ENCODE peak calls at places on chromosomes 2 and 18, in seven cellular contexts. One of them, this sample, is unnamed. For H3K27me3, the result is how much of the 10 kb centered on the place peaks cover.

GRCh38 chr2:234488913-234489451 is 7.9 kb downstream of the ARL4C start:
- DNase-seq in heart right ventricle: no peak
- DNase-seq in stomach: no peak
- DNase-seq in Karpas-422: no peak
- DNase-seq in PC-9: no peak
- DNase-seq in CD8-positive, alpha-beta memory T cell: peak
- DNase-seq in neuronal stem cell: no peak
- DNase-seq in this sample: no peak

GRCh38 chr2:185522472-185522871 is 216.1 kb upstream of the FSIP2 start:
- DNase-seq in PC-9: no peak
- DNase-seq in CD8-positive, alpha-beta memory T cell: no peak
- DNase-seq in Karpas-422: peak
- DNase-seq in heart right ventricle: no peak
- DNase-seq in neuronal stem cell: no peak
- DNase-seq in stomach: no peak
- DNase-seq in this sample: no peak

GRCh38 chr2:27714851-27715291 is 51.2 kb downstream of the SLC4A1AP start:
- DNase-seq in PC-9: no peak
- DNase-seq in CD8-positive, alpha-beta memory T cell: no peak
- DNase-seq in heart right ventricle: no peak
- DNase-seq in Karpas-422: no peak
- DNase-seq in neuronal stem cell: no peak
- DNase-seq in stomach: no peak
- DNase-seq in this sample: no peak

GRCh38 chr2:196983934-196984333 is 57.4 kb upstream of the PGAP1 start:
- DNase-seq in neuronal stem cell: no peak
- DNase-seq in PC-9: no peak
- DNase-seq in stomach: no peak
- DNase-seq in Karpas-422: no peak
- DNase-seq in heart right ventricle: no peak
- DNase-seq in CD8-positive, alpha-beta memory T cell: no peak
- DNase-seq in this sample: no peak

GRCh38 chr2:45466045-45466444 is 145.0 kb downstream of the SRBD1 start:
- DNase-seq in neuronal stem cell: no peak
- DNase-seq in stomach: no peak
- DNase-seq in Karpas-422: no peak
- DNase-seq in PC-9: no peak
- DNase-seq in heart right ventricle: no peak
- DNase-seq in CD8-positive, alpha-beta memory T cell: no peak
- DNase-seq in this sample: no peak

GRCh38 chr2:71603851-71604708 is 150.7 kb downstream of the DYSF start:
- DNase-seq in CD8-positive, alpha-beta memory T cell: no peak
- DNase-seq in Karpas-422: peak
- DNase-seq in stomach: no peak
- DNase-seq in PC-9: no peak
- DNase-seq in heart right ventricle: no peak
- DNase-seq in neuronal stem cell: no peak
- DNase-seq in this sample: no peak

GRCh38 chr2:236852100-236852976 is 233.4 kb upstream of the COPS8 start:
- DNase-seq in PC-9: no peak
- DNase-seq in CD8-positive, alpha-beta memory T cell: no peak
- DNase-seq in neuronal stem cell: no peak
- DNase-seq in stomach: no peak
- DNase-seq in Karpas-422: no peak
- DNase-seq in heart right ventricle: peak
- DNase-seq in this sample: no peak

GRCh38 chr2:10038716-10039115 is 4.6 kb upstream of the KLF11 start:
- DNase-seq in CD8-positive, alpha-beta memory T cell: no peak
- DNase-seq in PC-9: no peak
- DNase-seq in stomach: no peak
- DNase-seq in heart right ventricle: no peak
- DNase-seq in neuronal stem cell: no peak
- DNase-seq in Karpas-422: no peak
- DNase-seq in this sample: no peak

GRCh38 chr18:9927392-9928063 is 13.7 kb downstream of the VAPA start:
- DNase-seq in stomach: no peak
- DNase-seq in CD8-positive, alpha-beta memory T cell: no peak
- DNase-seq in neuronal stem cell: no peak
- DNase-seq in heart right ventricle: no peak
- DNase-seq in Karpas-422: no peak
- DNase-seq in PC-9: no peak
- DNase-seq in this sample: no peak

GRCh38 chr2:95297088-95297487 is at the start of gene KCNIP3:
- DNase-seq in heart right ventricle: no peak
- DNase-seq in PC-9: no peak
- DNase-seq in neuronal stem cell: no peak
- DNase-seq in CD8-positive, alpha-beta memory T cell: no peak
- DNase-seq in Karpas-422: no peak
- DNase-seq in stomach: peak
- DNase-seq in this sample: no peak

GRCh38 chr18:45164551-45164950 is 450.7 kb upstream of the SLC14A2 start:
- DNase-seq in Karpas-422: no peak
- DNase-seq in CD8-positive, alpha-beta memory T cell: no peak
- DNase-seq in neuronal stem cell: no peak
- DNase-seq in stomach: no peak
- DNase-seq in PC-9: no peak
- DNase-seq in heart right ventricle: no peak
- DNase-seq in this sample: no peak

GRCh38 chr2:147331790-147332419 is 512.9 kb upstream of the ACVR2A start:
- DNase-seq in Karpas-422: peak
- DNase-seq in stomach: peak
- DNase-seq in CD8-positive, alpha-beta memory T cell: no peak
- DNase-seq in PC-9: no peak
- DNase-seq in heart right ventricle: no peak
- DNase-seq in neuronal stem cell: peak
- DNase-seq in this sample: no peak

GRCh38 chr18:74734013-74734444 is 136.4 kb downstream of the ZNF407 start:
- DNase-seq in CD8-positive, alpha-beta memory T cell: no peak
- DNase-seq in PC-9: no peak
- DNase-seq in heart right ventricle: no peak
- DNase-seq in neuronal stem cell: no peak
- DNase-seq in Karpas-422: no peak
- DNase-seq in stomach: no peak
- DNase-seq in this sample: no peak

GRCh38 chr2:65788556-65788955 is 356.2 kb upstream of the SPRED2 start:
- DNase-seq in stomach: no peak
- DNase-seq in heart right ventricle: no peak
- DNase-seq in neuronal stem cell: no peak
- DNase-seq in Karpas-422: no peak
- DNase-seq in PC-9: no peak
- DNase-seq in CD8-positive, alpha-beta memory T cell: no peak
- DNase-seq in this sample: no peak

GRCh38 chr2:14051401-14051800 is 581.1 kb upstream of the LRATD1 start:
- DNase-seq in stomach: no peak
- DNase-seq in Karpas-422: no peak
- DNase-seq in neuronal stem cell: no peak
- DNase-seq in CD8-positive, alpha-beta memory T cell: no peak
- DNase-seq in PC-9: no peak
- DNase-seq in heart right ventricle: no peak
- DNase-seq in this sample: no peak

GRCh38 chr2:160087854-160088745 is 25.7 kb upstream of the PLA2R1 start:
- DNase-seq in CD8-positive, alpha-beta memory T cell: no peak
- DNase-seq in neuronal stem cell: no peak
- DNase-seq in PC-9: no peak
- DNase-seq in heart right ventricle: no peak
- DNase-seq in Karpas-422: peak
- DNase-seq in stomach: no peak
- DNase-seq in this sample: no peak

GRCh38 chr2:224136394-224136793 is 97.3 kb upstream of the SERPINE2 start:
- DNase-seq in neuronal stem cell: no peak
- DNase-seq in CD8-positive, alpha-beta memory T cell: no peak
- DNase-seq in Karpas-422: no peak
- DNase-seq in stomach: no peak
- DNase-seq in heart right ventricle: no peak
- DNase-seq in PC-9: no peak
- DNase-seq in this sample: no peak

DNA sequence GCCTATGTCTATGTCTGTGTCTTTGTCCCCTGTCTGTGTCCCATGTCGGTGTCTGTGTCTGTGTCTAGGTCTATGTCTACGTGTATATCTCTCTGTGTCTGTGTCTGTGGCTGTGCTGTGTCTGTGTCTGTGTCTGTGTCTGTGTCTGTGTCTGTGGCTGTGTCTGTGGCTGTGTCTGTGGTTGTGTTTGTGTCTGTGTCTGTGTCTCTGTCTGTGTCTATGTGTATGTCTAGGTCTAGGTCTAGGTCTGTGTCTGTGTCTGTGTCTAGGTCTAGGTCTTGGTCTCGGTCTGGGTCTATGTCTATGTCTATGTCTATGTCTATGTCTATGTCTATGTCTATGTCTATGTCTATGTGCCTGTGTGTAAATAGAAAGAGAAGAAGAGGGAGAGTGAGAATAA is 11.9 kb downstream of the IL1R2 start:
- DNase-seq in CD8-positive, alpha-beta memory T cell: no peak
- DNase-seq in stomach: no peak
- DNase-seq in heart right ventricle: no peak
- DNase-seq in neuronal stem cell: no peak
- DNase-seq in Karpas-422: no peak
- DNase-seq in PC-9: no peak
- DNase-seq in this sample: no peak
- H3K27me3 ChIP-seq in CD8-positive, alpha-beta memory T cell: under half
- H3K27me3 ChIP-seq in stomach: under half
- H3K27me3 ChIP-seq in heart right ventricle: under half
- H3K27me3 ChIP-seq in neuronal stem cell: under half
- H3K27me3 ChIP-seq in Karpas-422: under half
- H3K27me3 ChIP-seq in PC-9: under half
- H3K27me3 ChIP-seq in this sample: under half

DNA sequence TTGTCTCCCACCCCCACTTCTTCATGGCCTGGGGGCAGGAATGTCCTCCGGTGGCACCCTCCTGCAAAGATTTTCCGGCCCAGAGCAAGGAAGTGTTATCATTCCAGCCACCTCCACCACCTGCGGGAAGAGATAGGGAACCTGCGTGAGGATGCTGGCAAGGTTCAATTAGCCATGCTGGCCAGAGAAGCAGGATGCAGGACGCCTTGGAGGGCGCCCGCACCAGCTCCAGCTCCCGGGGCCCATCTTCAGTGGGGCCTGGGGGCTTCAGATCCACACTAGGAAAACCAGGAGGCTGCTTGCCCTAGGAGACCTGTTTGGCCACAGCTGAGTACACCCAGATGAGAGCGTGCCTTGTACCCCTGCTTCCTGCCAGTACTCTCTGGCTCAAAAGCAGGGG is 113.7 kb downstream of the CLIP4 start:
- DNase-seq in neuronal stem cell: no peak
- DNase-seq in stomach: no peak
- DNase-seq in heart right ventricle: no peak
- DNase-seq in PC-9: no peak
- DNase-seq in CD8-positive, alpha-beta memory T cell: no peak
- DNase-seq in Karpas-422: no peak
- DNase-seq in this sample: no peak
- H3K27me3 ChIP-seq in neuronal stem cell: under half
- H3K27me3 ChIP-seq in stomach: half or more
- H3K27me3 ChIP-seq in heart right ventricle: under half
- H3K27me3 ChIP-seq in PC-9: under half
- H3K27me3 ChIP-seq in CD8-positive, alpha-beta memory T cell: under half
- H3K27me3 ChIP-seq in Karpas-422: under half
- H3K27me3 ChIP-seq in this sample: under half

DNA sequence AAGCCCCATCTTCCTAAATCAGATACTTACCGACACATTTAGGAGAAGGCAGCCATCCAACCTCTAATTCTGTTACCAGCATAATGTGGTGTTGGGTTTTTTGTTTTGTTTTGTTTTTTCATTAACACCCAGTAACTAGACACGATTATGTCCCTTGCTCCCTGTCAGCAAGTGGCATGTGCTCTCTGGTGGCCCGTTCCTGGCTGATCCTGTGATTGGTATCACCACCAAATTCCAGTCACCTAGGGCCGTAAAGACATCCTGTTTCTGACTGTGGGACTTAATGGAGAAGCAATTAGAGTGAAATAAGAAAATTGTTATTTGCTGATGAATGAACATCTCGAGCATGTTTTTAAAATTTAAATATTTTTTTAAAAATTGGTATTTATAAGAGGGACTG is 5.9 kb upstream of the DLX1 start:
- DNase-seq in neuronal stem cell: no peak
- DNase-seq in Karpas-422: no peak
- DNase-seq in PC-9: no peak
- DNase-seq in CD8-positive, alpha-beta memory T cell: no peak
- DNase-seq in stomach: no peak
- DNase-seq in heart right ventricle: no peak
- DNase-seq in this sample: no peak
- H3K27me3 ChIP-seq in neuronal stem cell: half or more
- H3K27me3 ChIP-seq in Karpas-422: under half
- H3K27me3 ChIP-seq in PC-9: under half
- H3K27me3 ChIP-seq in CD8-positive, alpha-beta memory T cell: half or more
- H3K27me3 ChIP-seq in stomach: half or more
- H3K27me3 ChIP-seq in heart right ventricle: half or more
- H3K27me3 ChIP-seq in this sample: under half

GRCh38 chr2:222296911-222297599 is 1.7 kb downstream of the PAX3 start:
- DNase-seq in stomach: no peak
- DNase-seq in heart right ventricle: no peak
- DNase-seq in PC-9: no peak
- DNase-seq in CD8-positive, alpha-beta memory T cell: no peak
- DNase-seq in neuronal stem cell: no peak
- DNase-seq in Karpas-422: no peak
- DNase-seq in this sample: no peak
- H3K27me3 ChIP-seq in stomach: half or more
- H3K27me3 ChIP-seq in heart right ventricle: half or more
- H3K27me3 ChIP-seq in PC-9: half or more
- H3K27me3 ChIP-seq in CD8-positive, alpha-beta memory T cell: half or more
- H3K27me3 ChIP-seq in neuronal stem cell: half or more
- H3K27me3 ChIP-seq in Karpas-422: under half
- H3K27me3 ChIP-seq in this sample: under half

This sample was measured in SJSA1.